ENCODE peak calls at places on chromosomes 2 and 18, in five cellular contexts. One of them, this sample, is unnamed.

GRCh38 chr2:241932895-241933174 is 63.3 kb downstream of the RTP5 start:
- DNase-seq in GM12878: no peak
- DNase-seq in A549: no peak
- DNase-seq in HCT116: no peak
- DNase-seq in K562: no peak
- DNase-seq in this sample: no peak

GRCh38 chr2:119744335-119744939 is 15.3 kb upstream of the PTPN4 start:
- DNase-seq in K562: no peak
- DNase-seq in GM12878: no peak
- DNase-seq in HCT116: peak
- DNase-seq in A549: peak
- DNase-seq in this sample: no peak

GRCh38 chr18:10374615-10375295 is 79.7 kb upstream of the APCDD1 start:
- DNase-seq in K562: no peak
- DNase-seq in GM12878: no peak
- DNase-seq in HCT116: no peak
- DNase-seq in A549: no peak
- DNase-seq in this sample: no peak

GRCh38 chr2:17981936-17982335 is 103.5 kb downstream of the KCNS3 start:
- DNase-seq in GM12878: no peak
- DNase-seq in K562: no peak
- DNase-seq in A549: no peak
- DNase-seq in HCT116: no peak
- DNase-seq in this sample: no peak

GRCh38 chr18:6504605-6505510 is 90.1 kb upstream of the L3MBTL4 start:
- DNase-seq in A549: no peak
- DNase-seq in GM12878: no peak
- DNase-seq in HCT116: no peak
- DNase-seq in K562: peak
- DNase-seq in this sample: no peak

GRCh38 chr2:197596751-197597150 is 78.6 kb downstream of the RFTN2 start:
- DNase-seq in K562: no peak
- DNase-seq in HCT116: no peak
- DNase-seq in A549: no peak
- DNase-seq in GM12878: no peak
- DNase-seq in this sample: no peak

GRCh38 chr2:117396161-117396560 is 418.3 kb upstream of the DDX18 start:
- DNase-seq in A549: no peak
- DNase-seq in K562: no peak
- DNase-seq in HCT116: no peak
- DNase-seq in GM12878: no peak
- DNase-seq in this sample: no peak

GRCh38 chr2:239935789-239936758 is 89.1 kb downstream of the NDUFA10 start:
- DNase-seq in HCT116: no peak
- DNase-seq in GM12878: no peak
- DNase-seq in K562: no peak
- DNase-seq in A549: no peak
- DNase-seq in this sample: no peak

GRCh38 chr2:26922638-26923466 is 47.6 kb upstream of the MAPRE3 start:
- DNase-seq in GM12878: no peak
- DNase-seq in A549: peak
- DNase-seq in HCT116: peak
- DNase-seq in K562: peak
- DNase-seq in this sample: peak

GRCh38 chr2:110768591-110768990 is 36.2 kb downstream of the ACOXL start:
- DNase-seq in K562: no peak
- DNase-seq in GM12878: no peak
- DNase-seq in HCT116: no peak
- DNase-seq in A549: no peak
- DNase-seq in this sample: no peak

GRCh38 chr2:112924855-112925254 is 13.9 kb downstream of the IL37 start:
- DNase-seq in A549: peak
- DNase-seq in GM12878: no peak
- DNase-seq in K562: no peak
- DNase-seq in HCT116: no peak
- DNase-seq in this sample: no peak

GRCh38 chr18:51390695-51391094 is 193.2 kb upstream of the MEX3C start:
- DNase-seq in A549: peak
- DNase-seq in K562: no peak
- DNase-seq in HCT116: no peak
- DNase-seq in GM12878: no peak
- DNase-seq in this sample: no peak

GRCh38 chr2:235737396-235737795 is 243.6 kb downstream of the AGAP1 start:
- DNase-seq in A549: no peak
- DNase-seq in GM12878: no peak
- DNase-seq in K562: no peak
- DNase-seq in HCT116: no peak
- DNase-seq in this sample: no peak

GRCh38 chr2:235737840-235738239 is 244.0 kb downstream of the AGAP1 start:
- DNase-seq in HCT116: no peak
- DNase-seq in GM12878: no peak
- DNase-seq in K562: no peak
- DNase-seq in A549: no peak
- DNase-seq in this sample: no peak

GRCh38 chr2:235739704-235740415 is 246.0 kb downstream of the AGAP1 start:
- DNase-seq in A549: no peak
- DNase-seq in HCT116: no peak
- DNase-seq in GM12878: no peak
- DNase-seq in K562: no peak
- DNase-seq in this sample: no peak

GRCh38 chr2:235744161-235744560 is 250.3 kb downstream of the AGAP1 start:
- DNase-seq in A549: no peak
- DNase-seq in GM12878: no peak
- DNase-seq in HCT116: no peak
- DNase-seq in K562: no peak
- DNase-seq in this sample: no peak

GRCh38 chr2:235740821-235741220 is 247.0 kb downstream of the AGAP1 start:
- DNase-seq in HCT116: no peak
- DNase-seq in A549: peak
- DNase-seq in GM12878: no peak
- DNase-seq in K562: peak
- DNase-seq in this sample: no peak
- TF ChIP-seq REST in HCT116: no peak
- TF ChIP-seq REST in A549: no peak
- TF ChIP-seq REST in GM12878: no peak
- TF ChIP-seq REST in K562: no peak
- TF ChIP-seq REST in this sample: no peak

DNA sequence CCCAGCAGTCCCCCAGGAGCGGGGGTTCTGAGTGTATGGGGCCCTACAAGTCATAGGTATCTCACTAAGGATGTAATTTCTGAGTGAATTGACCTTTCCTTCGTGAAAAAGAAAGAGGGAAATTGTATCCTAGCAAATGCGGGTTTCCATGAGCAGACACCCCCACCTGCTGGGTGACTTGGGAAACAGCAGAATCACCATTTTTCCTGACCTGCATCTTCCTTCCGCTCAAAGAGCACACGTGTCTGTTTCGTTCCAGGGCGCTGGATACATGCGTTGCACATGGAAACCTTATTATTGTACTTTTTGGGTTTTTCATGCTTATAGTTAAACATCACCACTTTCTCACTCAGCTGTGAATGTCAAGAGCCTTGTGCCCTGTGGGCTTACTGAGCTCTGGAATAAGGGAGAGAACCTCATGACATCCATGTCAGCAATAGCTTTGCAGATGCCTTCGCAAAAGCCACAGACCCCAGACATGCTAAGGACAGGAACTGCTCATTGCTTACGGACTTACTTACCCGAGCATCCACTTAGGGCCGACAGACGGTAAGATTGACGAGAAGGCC is 132.8 kb downstream of the TPO start:
- DNase-seq in A549: peak
- DNase-seq in HCT116: peak
- DNase-seq in GM12878: no peak
- DNase-seq in K562: peak
- DNase-seq in this sample: no peak
- TF ChIP-seq REST in A549: no peak
- TF ChIP-seq REST in HCT116: no peak
- TF ChIP-seq REST in GM12878: no peak
- TF ChIP-seq REST in K562: no peak
- TF ChIP-seq REST in this sample: no peak

GRCh38 chr2:102967451-102967850 is 205.6 kb downstream of the TMEM182 start:
- DNase-seq in A549: no peak
- DNase-seq in K562: no peak
- DNase-seq in GM12878: no peak
- DNase-seq in HCT116: no peak
- DNase-seq in this sample: no peak
- TF ChIP-seq REST in A549: no peak
- TF ChIP-seq REST in K562: no peak
- TF ChIP-seq REST in GM12878: no peak
- TF ChIP-seq REST in HCT116: no peak
- TF ChIP-seq REST in this sample: no peak

GRCh38 chr2:182522428-182522896 is 95.6 kb upstream of the PDE1A start:
- DNase-seq in A549: no peak
- DNase-seq in HCT116: no peak
- DNase-seq in K562: no peak
- DNase-seq in GM12878: no peak
- DNase-seq in this sample: no peak
- TF ChIP-seq REST in A549: no peak
- TF ChIP-seq REST in HCT116: no peak
- TF ChIP-seq REST in K562: no peak
- TF ChIP-seq REST in GM12878: no peak
- TF ChIP-seq REST in this sample: no peak

GRCh38 chr18:5286525-5286924 is 9.0 kb downstream of the ZBTB14 start:
- DNase-seq in HCT116: no peak
- DNase-seq in K562: no peak
- DNase-seq in GM12878: no peak
- DNase-seq in A549: no peak
- DNase-seq in this sample: no peak

GRCh38 chr18:5284808-5285207 is 10.7 kb downstream of the ZBTB14 start:
- DNase-seq in A549: no peak
- DNase-seq in HCT116: no peak
- DNase-seq in K562: no peak
- DNase-seq in GM12878: no peak
- DNase-seq in this sample: no peak

GRCh38 chr18:5288517-5288935 is 7.0 kb downstream of the ZBTB14 start:
- DNase-seq in GM12878: no peak
- DNase-seq in HCT116: no peak
- DNase-seq in A549: no peak
- DNase-seq in K562: no peak
- DNase-seq in this sample: no peak

GRCh38 chr18:5285326-5285725 is 10.2 kb downstream of the ZBTB14 start:
- DNase-seq in GM12878: no peak
- DNase-seq in A549: no peak
- DNase-seq in HCT116: no peak
- DNase-seq in K562: no peak
- DNase-seq in this sample: no peak

DNA sequence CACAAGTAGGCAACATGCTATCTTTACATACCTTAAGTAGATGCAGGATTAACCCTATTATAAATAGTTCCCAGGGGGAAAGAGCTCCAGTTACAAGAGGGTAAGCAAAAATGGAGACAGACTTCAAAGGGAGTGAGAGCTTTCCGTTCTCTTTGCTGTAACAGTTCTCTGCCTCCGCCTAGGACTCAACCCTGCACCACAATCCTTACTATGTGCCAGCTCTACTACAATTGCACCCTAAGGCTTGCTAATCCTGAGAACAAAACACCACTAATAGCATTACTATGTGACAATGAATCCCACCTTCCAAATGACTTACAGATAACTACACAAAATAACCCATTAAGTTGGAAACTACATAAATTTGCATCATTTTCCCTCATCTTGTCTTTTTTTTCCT is 7.7 kb downstream of the ZBTB14 start:
- DNase-seq in A549: no peak
- DNase-seq in HCT116: no peak
- DNase-seq in K562: no peak
- DNase-seq in GM12878: no peak
- DNase-seq in this sample: no peak
- TF ChIP-seq REST in A549: no peak
- TF ChIP-seq REST in HCT116: no peak
- TF ChIP-seq REST in K562: no peak
- TF ChIP-seq REST in GM12878: no peak
- TF ChIP-seq REST in this sample: no peak

GRCh38 chr2:62591491-62591890 is 85.5 kb upstream of the TMEM17 start:
- DNase-seq in HCT116: no peak
- DNase-seq in A549: no peak
- DNase-seq in GM12878: no peak
- DNase-seq in K562: no peak
- DNase-seq in this sample: no peak

GRCh38 chr2:62589691-62590356 is 83.8 kb upstream of the TMEM17 start:
- DNase-seq in HCT116: no peak
- DNase-seq in K562: no peak
- DNase-seq in A549: no peak
- DNase-seq in GM12878: no peak
- DNase-seq in this sample: no peak

GRCh38 chr2:62587616-62588015 is 81.6 kb upstream of the TMEM17 start:
- DNase-seq in HCT116: no peak
- DNase-seq in GM12878: no peak
- DNase-seq in A549: no peak
- DNase-seq in K562: no peak
- DNase-seq in this sample: no peak

DNA sequence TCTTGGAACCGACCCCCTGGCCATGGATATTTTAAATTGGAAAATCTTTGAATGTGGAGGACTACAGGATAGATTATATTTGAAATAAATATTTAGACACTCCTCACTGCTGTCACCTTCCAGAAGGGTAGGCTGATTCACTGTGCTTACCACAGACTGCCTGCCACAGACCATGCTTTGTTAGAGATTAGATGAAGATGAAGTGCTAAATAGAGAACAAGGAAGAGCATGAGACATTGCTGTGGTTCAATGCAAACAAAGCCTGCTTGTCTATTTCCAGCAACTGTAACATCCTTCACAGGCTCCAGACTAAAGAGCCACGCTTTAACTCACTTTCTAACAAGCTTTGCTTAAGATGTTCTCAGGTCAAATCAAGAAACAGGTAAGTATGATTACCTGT is 81.0 kb upstream of the TMEM17 start:
- DNase-seq in HCT116: no peak
- DNase-seq in A549: no peak
- DNase-seq in K562: no peak
- DNase-seq in GM12878: peak
- DNase-seq in this sample: no peak
- TF ChIP-seq REST in HCT116: no peak
- TF ChIP-seq REST in A549: no peak
- TF ChIP-seq REST in K562: no peak
- TF ChIP-seq REST in GM12878: no peak
- TF ChIP-seq REST in this sample: no peak

GRCh38 chr2:16640024-16640423 is 25.6 kb downstream of the CYRIA start:
- DNase-seq in K562: no peak
- DNase-seq in HCT116: no peak
- DNase-seq in GM12878: no peak
- DNase-seq in A549: no peak
- DNase-seq in this sample: no peak

GRCh38 chr2:16641509-16641908 is 24.1 kb downstream of the CYRIA start:
- DNase-seq in A549: no peak
- DNase-seq in K562: no peak
- DNase-seq in GM12878: no peak
- DNase-seq in HCT116: no peak
- DNase-seq in this sample: no peak

GRCh38 chr2:16640867-16641266 is 24.8 kb downstream of the CYRIA start:
- DNase-seq in A549: no peak
- DNase-seq in GM12878: no peak
- DNase-seq in K562: no peak
- DNase-seq in HCT116: no peak
- DNase-seq in this sample: no peak

GRCh38 chr2:16639431-16639830 is 26.2 kb downstream of the CYRIA start:
- DNase-seq in K562: no peak
- DNase-seq in A549: no peak
- DNase-seq in HCT116: no peak
- DNase-seq in GM12878: no peak
- DNase-seq in this sample: no peak

GRCh38 chr2:16638941-16639340 is 26.7 kb downstream of the CYRIA start:
- DNase-seq in GM12878: no peak
- DNase-seq in A549: no peak
- DNase-seq in K562: no peak
- DNase-seq in HCT116: no peak
- DNase-seq in this sample: no peak
- TF ChIP-seq REST in GM12878: no peak
- TF ChIP-seq REST in A549: no peak
- TF ChIP-seq REST in K562: no peak
- TF ChIP-seq REST in HCT116: no peak
- TF ChIP-seq REST in this sample: no peak